ENCODE peak calls at places on chromosomes 3 and 15, in five cellular contexts. E is GM10248; Y is stimulated activated naive CD8-positive, alpha-beta T cell treated with anti-CD3 and anti-CD28 coated beads, Interleukin-15, Interleukin-2, amounts not matched to agents 100 U/mL and 50 U/mL, for 24 hours; U is cerebellar cortex; A is MCF 10A. P is an unnamed sample.

GRCh38 chr3:83877909-83878308 is 1080.9 kb upstream of the CADM2 start:
- DNase-seq in E (no peak), A (no peak), Y (no peak), U (no peak), P (no peak)

GRCh38 chr15:67093146-67093874 is 27.9 kb downstream of the SMAD3 start:
- DNase-seq in Y (no peak), U (no peak), A (no peak), E (no peak), P (no peak)

GRCh38 chr3:133161666-133162065 is 123.5 kb downstream of the TMEM108 start:
- DNase-seq in Y (no peak), A (no peak), E (no peak), U (no peak), P (no peak)

GRCh38 chr3:158057666-158058065 is 48.6 kb downstream of the SHOX2 start:
- DNase-seq in U (no peak), Y (no peak), A (peak), E (no peak), P (no peak)

GRCh38 chr15:101070502-101071273 is 151.5 kb downstream of the LRRK1 start:
- DNase-seq in E (no peak), A (peak), Y (no peak), U (no peak), P (no peak)

GRCh38 chr3:8520816-8521415 is 19.3 kb downstream of the LMCD1 start:
- DNase-seq in E (no peak), Y (no peak), U (no peak), A (no peak), P (no peak)

GRCh38 chr15:44296625-44297524 is 8.4 kb downstream of the GOLM2 start:
- DNase-seq in A (peak), U (no peak), E (peak), Y (no peak), P (peak)

GRCh38 chr3:14412831-14413380 is 10.5 kb downstream of the SLC6A6 start:
- DNase-seq in E (no peak), Y (no peak), U (peak), A (no peak), P (no peak)

GRCh38 chr15:85482896-85483295 is 102.5 kb downstream of the AKAP13 start:
- DNase-seq in U (no peak), A (no peak), Y (no peak), E (no peak), P (no peak)

GRCh38 chr15:31498329-31498728 is 171.7 kb downstream of the KLF13 start:
- DNase-seq in E (no peak), Y (no peak), U (no peak), A (no peak), P (no peak)